ENCODE peak calls at places on chromosomes 16 and 17, in five cellular contexts. C is SK-N-SH, I is HEK293T, D is GM12878, Y is HepG2. J is an unnamed sample.

GRCh38 chr16:23274968-23275367 is 27.1 kb upstream of the SCNN1B start:
- DNase-seq in D (no peak), I (peak; percentile 14), Y (peak; percentile 36), C (no peak), J (peak; percentile 24)

GRCh38 chr17:77068915-77069314 is 71.9 kb upstream of the SEC14L1 start:
- DNase-seq in D (no peak), C (no peak), Y (no peak), I (no peak), J (no peak)

GRCh38 chr17:45451131-45451530 is 18.5 kb upstream of the ARHGAP27 start:
- DNase-seq in D (no peak), C (peak; percentile 24), I (peak; percentile 4), Y (no peak), J (no peak)

GRCh38 chr17:77565166-77565565 is 393.3 kb upstream of the TNRC6C start:
- DNase-seq in Y (no peak), C (no peak), I (no peak), D (no peak), J (no peak)

GRCh38 chr17:15930426-15930825 is 14.5 kb upstream of the ADORA2B start:
- DNase-seq in I (no peak), Y (no peak), C (no peak), D (no peak), J (no peak)

GRCh38 chr17:77475012-77475976 is 334.5 kb downstream of the SEC14L1 start:
- DNase-seq in I (no peak), D (no peak), C (no peak), Y (no peak), J (no peak)

GRCh38 chr17:74549343-74549742 is 3.4 kb upstream of the CD300C start:
- DNase-seq in Y (no peak), C (no peak), I (no peak), D (no peak), J (no peak)

GRCh38 chr16:85610059-85610445 is 3.1 kb upstream of the GSE1 start:
- DNase-seq in I (no peak), C (no peak), Y (no peak), D (no peak), J (no peak)

GRCh38 chr16:64051826-64052225 is 1070.0 kb downstream of the CDH11 start:
- DNase-seq in D (no peak), Y (peak; percentile 32), C (no peak), I (no peak), J (no peak)
- TF ChIP-seq FOXM1 in D (no peak), Y (no peak), C (no peak), I (no peak), J (no peak)

GRCh38 chr17:81142301-81143199 is 22.8 kb upstream of the PVALEF start:
- DNase-seq in I (peak; percentile 85), D (peak; percentile 5), C (peak; percentile 96), Y (peak; percentile 82), J (peak; percentile 80)
- TF ChIP-seq FOXM1 in I (no peak), D (no peak), C (no peak), Y (no peak), J (no peak)

GRCh38 chr16:72797606-72798005 is 250.3 kb downstream of the ZFHX3 start:
- DNase-seq in I (no peak), D (no peak), Y (no peak), C (no peak), J (no peak)
- TF ChIP-seq FOXM1 in I (no peak), D (no peak), Y (no peak), C (no peak), J (no peak)

DNA sequence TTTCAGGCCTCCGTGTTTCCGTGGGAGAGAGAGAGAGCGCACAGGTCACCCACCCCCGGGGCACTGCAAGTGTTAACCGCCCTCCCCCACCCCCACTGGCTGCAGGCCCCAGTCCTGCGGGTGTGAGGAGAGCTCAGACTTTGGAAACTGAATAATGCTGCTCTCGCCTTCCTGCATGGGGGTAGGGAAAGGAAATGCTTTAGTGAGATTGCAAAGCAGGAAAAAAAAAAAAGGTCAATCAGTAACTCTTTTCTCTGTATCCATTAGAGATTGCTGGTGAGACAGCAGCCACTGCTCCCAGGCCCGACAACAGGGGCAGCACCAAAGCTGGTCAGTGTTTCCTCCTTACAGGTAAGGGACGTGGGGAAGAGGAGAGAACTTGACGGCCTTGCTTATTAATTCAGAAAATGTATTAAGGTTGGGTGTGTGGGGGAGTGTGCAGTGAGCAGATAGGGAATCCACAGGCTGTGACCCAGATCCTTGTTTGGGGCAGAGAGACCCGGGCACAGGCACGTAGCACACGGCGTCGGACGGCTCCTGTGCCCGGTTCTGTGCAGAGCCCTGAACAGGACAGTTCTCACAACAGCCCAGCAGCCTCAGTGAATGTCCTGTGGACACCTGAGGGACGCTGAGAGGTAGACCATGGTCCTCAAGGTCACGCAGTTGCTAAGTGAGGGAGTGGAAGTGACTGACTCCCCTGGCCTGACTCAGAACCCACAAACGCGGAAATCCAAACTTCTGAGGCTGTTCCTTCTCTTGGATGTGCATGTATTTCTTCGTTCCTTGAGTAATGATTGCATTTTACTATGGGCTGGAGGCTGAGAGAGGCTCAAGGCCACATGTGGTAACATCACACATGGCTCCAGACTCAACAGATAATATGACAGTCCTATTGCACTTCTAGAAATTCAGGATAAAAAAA is 156.5 kb downstream of the FOXL1 start:
- DNase-seq in I (no peak), C (no peak), D (no peak), Y (no peak), J (no peak)
- TF ChIP-seq FOXM1 in I (no peak), C (no peak), D (no peak), Y (no peak), J (no peak)

GRCh38 chr16:66400503-66401380 is 26.4 kb upstream of the BEAN1 start:
- DNase-seq in I (no peak), C (no peak), Y (no peak), D (no peak), J (no peak)

GRCh38 chr16:66401610-66402009 is 25.5 kb upstream of the BEAN1 start:
- DNase-seq in C (no peak), I (no peak), D (no peak), Y (no peak), J (no peak)

GRCh38 chr16:66402166-66402565 is 24.9 kb upstream of the BEAN1 start:
- DNase-seq in C (no peak), D (no peak), I (no peak), Y (no peak), J (no peak)

GRCh38 chr16:66403531-66404145 is 23.5 kb upstream of the BEAN1 start:
- DNase-seq in D (no peak), C (no peak), Y (no peak), I (no peak), J (no peak)

GRCh38 chr16:66402591-66403230 is 24.4 kb upstream of the BEAN1 start:
- DNase-seq in Y (no peak), C (no peak), I (no peak), D (no peak), J (no peak)
- TF ChIP-seq FOXM1 in Y (no peak), C (no peak), I (no peak), D (no peak), J (no peak)

GRCh38 chr17:7111784-7112526 is 2.7 kb downstream of the ASGR2 start:
- DNase-seq in I (no peak), D (no peak), C (no peak), Y (peak; percentile 23), J (no peak)
- TF ChIP-seq FOXM1 in I (no peak), D (no peak), C (no peak), Y (no peak), J (no peak)

DNA sequence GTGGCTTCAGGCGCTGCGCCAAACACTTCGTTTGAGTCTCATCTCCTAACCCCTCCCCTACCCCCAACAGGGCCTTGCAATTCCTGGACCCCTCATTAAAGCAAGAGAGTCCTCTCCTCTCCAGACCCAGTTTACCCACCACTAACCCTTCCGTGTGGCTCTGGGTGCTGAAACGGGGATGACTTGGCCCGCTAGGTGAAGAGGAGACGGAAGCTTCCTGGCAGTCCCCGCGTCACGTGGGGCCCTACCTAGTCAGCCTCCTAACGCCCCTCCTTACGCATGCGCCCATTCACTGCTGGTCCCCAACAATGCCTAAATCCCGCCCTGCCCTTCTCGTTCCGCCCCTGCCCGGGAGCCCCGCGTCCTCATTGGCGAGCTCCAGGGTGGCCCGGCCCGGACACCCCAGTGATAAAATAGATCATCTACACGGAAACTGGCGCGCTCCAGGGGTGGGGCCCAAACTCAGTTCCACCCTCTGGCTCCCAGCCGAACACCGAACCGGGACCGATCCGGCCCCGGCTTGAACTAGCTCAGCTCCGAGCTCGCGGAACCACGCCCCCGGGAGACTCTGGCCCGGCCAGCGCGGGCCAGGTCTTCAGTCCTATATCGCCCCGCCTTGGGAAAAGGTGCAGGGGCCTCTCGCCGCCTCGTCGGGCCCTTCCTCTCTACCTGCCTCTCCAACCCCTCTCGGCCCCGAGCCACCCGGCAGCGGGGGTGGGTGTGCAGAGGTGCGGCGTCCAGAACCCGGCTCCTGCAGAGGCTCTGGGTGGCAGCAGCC is at the start of gene SLC16A13:
- DNase-seq in Y (peak; percentile 97), I (peak; percentile 94), C (peak; percentile 99), D (peak; percentile 96), J (peak; percentile 95)
- TF ChIP-seq FOXM1 in Y (no peak), I (no peak), C (no peak), D (no peak), J (no peak)

GRCh38 chr17:29322363-29322762 is 28.4 kb upstream of the NUFIP2 start:
- DNase-seq in D (no peak), C (no peak), I (no peak), Y (no peak), J (no peak)
- TF ChIP-seq FOXM1 in D (no peak), C (no peak), I (no peak), Y (no peak), J (no peak)